ENCODE peak calls at places on chromosomes 4 and X, in eight cellular contexts. N, A, S, G, Y, V, D and E are unnamed samples. For H3K4me1, the result is how much of the 10 kb centered on the place peaks cover.

GRCh38 chr4:39892988-39893692 is 84.6 kb downstream of the PDS5A start:
- DNase-seq in N (no peak), A (no peak), S (no peak), G (peak), Y (no peak), V (no peak), D (no peak), E (no peak)

GRCh38 chrX:102832661-102833060 is 104.4 kb upstream of the RAB40AL start:
- DNase-seq in N (peak), A (no peak), S (no peak), G (peak), Y (no peak), V (no peak), D (no peak), E (no peak)

GRCh38 chrX:25925956-25926355 is 212.2 kb upstream of the MAGEB18 start:
- DNase-seq in N (no peak), A (no peak), S (no peak), G (no peak), Y (no peak), V (no peak), D (no peak), E (no peak)

GRCh38 chr4:85837334-85837733 is 362.4 kb downstream of the ARHGAP24 start:
- DNase-seq in N (no peak), A (no peak), S (no peak), G (peak), Y (no peak), V (no peak), D (no peak), E (no peak)

GRCh38 chr4:83917572-83917971 is 381.7 kb downstream of the GPAT3 start:
- DNase-seq in N (peak), A (no peak), S (no peak), G (no peak), Y (no peak), V (no peak), D (no peak), E (no peak)

GRCh38 chrX:70755850-70756249 is 152.7 kb downstream of the TEX11 start:
- DNase-seq in N (no peak), A (peak), S (no peak), G (no peak), Y (no peak), V (peak), D (no peak), E (peak)

GRCh38 chrX:115616943-115617563 is 56.1 kb downstream of the PLS3 start:
- DNase-seq in N (peak), A (no peak), S (peak), G (no peak), Y (no peak), V (no peak), D (no peak), E (no peak)

GRCh38 chrX:52359614-52360232 is 9.1 kb upstream of the XAGE2 start:
- DNase-seq in N (peak), A (no peak), S (no peak), G (no peak), Y (no peak), V (no peak), D (no peak), E (no peak)

GRCh38 chrX:107563851-107564250 is 64.5 kb upstream of the PRPS1 start:
- DNase-seq in N (no peak), A (no peak), S (no peak), G (no peak), Y (no peak), V (no peak), D (no peak), E (no peak)

GRCh38 chrX:122850326-122850725 is 333.8 kb upstream of the GRIA3 start:
- DNase-seq in N (no peak), A (no peak), S (no peak), G (no peak), Y (no peak), V (no peak), D (no peak), E (no peak)

GRCh38 chrX:139933904-139934303 is 1.1 kb upstream of the ATP11C start:
- DNase-seq in N (peak), A (no peak), S (no peak), G (peak), Y (no peak), V (no peak), D (peak), E (no peak)

GRCh38 chrX:9737363-9737762 is 28.3 kb downstream of the GPR143 start:
- DNase-seq in N (no peak), A (no peak), S (no peak), G (no peak), Y (no peak), V (no peak), D (no peak), E (no peak)

GRCh38 chrX:82648062-82648461 is 860.0 kb upstream of the POU3F4 start:
- DNase-seq in N (no peak), A (no peak), S (no peak), G (no peak), Y (no peak), V (no peak), D (no peak), E (no peak)

GRCh38 chr4:78661923-78662521 is 110.5 kb downstream of the ANXA3 start:
- DNase-seq in N (peak), A (no peak), S (no peak), G (no peak), Y (no peak), V (no peak), D (no peak), E (no peak)

GRCh38 chrX:16464369-16464768 is 185.6 kb upstream of the S100G start:
- DNase-seq in N (no peak), A (no peak), S (no peak), G (no peak), Y (no peak), V (no peak), D (no peak), E (no peak)

GRCh38 chrX:16461968-16462367 is 188.0 kb upstream of the S100G start:
- DNase-seq in N (no peak), A (no peak), S (no peak), G (no peak), Y (no peak), V (no peak), D (no peak), E (no peak)

GRCh38 chrX:16462912-16463311 is 187.0 kb upstream of the S100G start:
- DNase-seq in N (peak), A (no peak), S (no peak), G (peak), Y (peak), V (no peak), D (no peak), E (no peak)

GRCh38 chrX:16466640-16467432 is 183.1 kb upstream of the S100G start:
- DNase-seq in N (peak), A (no peak), S (no peak), G (no peak), Y (no peak), V (no peak), D (no peak), E (no peak)

GRCh38 chrX:16465081-16465876 is 184.7 kb upstream of the S100G start:
- DNase-seq in N (no peak), A (no peak), S (no peak), G (peak), Y (no peak), V (no peak), D (no peak), E (no peak)
- H3K27ac ChIP-seq in N (no peak), A (no peak), S (no peak), G (peak), Y (no peak), V (no peak), D (no peak), E (no peak)

GRCh38 chr4:675980-676870 is 1.9 kb downstream of the MYL5 start:
- DNase-seq in N (no peak), A (no peak), S (no peak), G (no peak), Y (no peak), V (no peak), D (no peak), E (no peak)

GRCh38 chr4:675036-675804 is 878 bp downstream of the MYL5 start:
- DNase-seq in N (no peak), A (no peak), S (no peak), G (peak), Y (no peak), V (no peak), D (no peak), E (no peak)

GRCh38 chr4:677431-678293 is 3.3 kb downstream of the MYL5 start:
- DNase-seq in N (no peak), A (no peak), S (no peak), G (no peak), Y (no peak), V (no peak), D (peak), E (no peak)

GRCh38 chr4:678331-678734 is 4.0 kb downstream of the MYL5 start:
- DNase-seq in N (no peak), A (no peak), S (no peak), G (no peak), Y (no peak), V (no peak), D (no peak), E (no peak)

DNA sequence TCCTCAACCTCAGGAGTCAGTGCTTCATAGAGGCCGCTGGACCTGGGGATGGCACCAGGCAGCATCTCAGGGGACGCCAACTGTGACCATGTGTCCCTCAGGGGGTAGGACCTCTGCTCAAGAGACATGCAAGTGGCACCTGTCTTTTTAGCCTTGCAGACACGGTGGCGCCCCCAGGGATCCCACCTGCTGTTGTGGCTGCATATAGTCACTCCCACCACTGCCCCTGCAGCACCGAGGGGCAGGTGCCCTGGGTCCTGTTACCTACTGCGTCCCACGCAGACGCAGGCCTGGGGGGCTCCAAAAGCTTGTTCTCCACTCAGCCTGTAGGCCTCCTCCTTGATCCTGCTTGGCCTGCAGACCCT is 2.5 kb downstream of the MYL5 start:
- DNase-seq in N (no peak), A (no peak), S (no peak), G (no peak), Y (peak), V (no peak), D (no peak), E (no peak)
- H3K4me1 ChIP-seq in N (under half), A (under half), S (under half), G (under half), Y (under half), V (under half), D (under half), E (under half)

DNA sequence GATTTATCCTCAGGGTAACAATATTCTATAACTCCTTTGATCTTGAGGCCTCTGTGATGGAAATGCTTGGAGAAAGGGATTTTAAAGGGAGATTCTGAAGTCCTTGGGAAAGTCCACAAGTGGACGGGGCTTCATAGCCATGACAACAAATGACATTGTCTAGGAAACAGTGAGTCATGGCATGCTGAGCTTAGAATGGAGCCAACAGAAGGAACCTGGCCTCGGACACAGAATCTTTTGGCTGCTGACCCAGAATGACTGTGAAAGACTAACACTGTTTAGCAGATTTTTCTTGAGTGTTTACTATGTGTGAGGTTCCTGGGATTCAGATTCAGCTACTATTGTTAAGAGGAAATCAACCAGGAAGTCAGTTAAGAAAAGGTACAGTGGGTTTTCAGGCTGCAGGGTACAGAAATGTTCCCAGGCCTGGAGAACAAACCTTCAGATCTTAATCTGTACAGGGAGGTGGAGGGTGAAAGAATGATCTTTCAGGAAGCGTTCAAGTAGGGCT is 18.1 kb upstream of the CXCL2 start:
- DNase-seq in N (peak), A (no peak), S (no peak), G (no peak), Y (peak), V (no peak), D (no peak), E (no peak)
- H3K27ac ChIP-seq in N (peak), A (no peak), S (no peak), G (peak), Y (peak), V (peak), D (no peak), E (no peak)

GRCh38 chr4:37682701-37683401 is 3.3 kb downstream of the RELL1 start:
- DNase-seq in N (peak), A (no peak), S (no peak), G (no peak), Y (no peak), V (no peak), D (no peak), E (no peak)

GRCh38 chr4:37675587-37676290 is 10.4 kb downstream of the RELL1 start:
- DNase-seq in N (no peak), A (no peak), S (no peak), G (no peak), Y (no peak), V (no peak), D (no peak), E (no peak)

GRCh38 chr4:37680089-37680488 is 6.1 kb downstream of the RELL1 start:
- DNase-seq in N (no peak), A (no peak), S (no peak), G (no peak), Y (no peak), V (no peak), D (no peak), E (no peak)

GRCh38 chr4:37674446-37674845 is 11.7 kb downstream of the RELL1 start:
- DNase-seq in N (no peak), A (no peak), S (no peak), G (no peak), Y (no peak), V (no peak), D (no peak), E (no peak)

DNA sequence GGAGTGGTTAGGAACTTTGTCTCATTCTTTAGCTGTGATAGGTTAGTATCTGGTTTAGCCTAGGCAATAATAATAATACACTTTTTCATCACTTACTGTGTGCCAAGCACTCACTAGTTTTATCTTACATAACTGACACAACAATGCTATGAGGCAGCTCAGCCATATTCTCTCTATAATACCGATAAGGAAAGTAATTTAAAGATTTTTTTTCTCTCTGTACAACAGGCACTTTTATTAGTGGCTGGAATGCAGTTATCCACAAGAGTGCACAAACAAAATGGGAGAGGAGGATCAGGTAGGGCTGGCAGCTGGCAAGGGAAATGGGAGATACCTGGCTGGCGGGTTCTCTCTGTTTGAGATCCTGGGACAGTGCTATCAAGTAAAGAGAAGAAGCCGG is 7.6 kb downstream of the RELL1 start:
- DNase-seq in N (no peak), A (no peak), S (no peak), G (no peak), Y (no peak), V (no peak), D (no peak), E (no peak)
- H3K4me1 ChIP-seq in N (under half), A (under half), S (under half), G (under half), Y (under half), V (under half), D (under half), E (under half)

GRCh38 chr4:94925764-94926347 is 168.1 kb downstream of the BMPR1B start:
- DNase-seq in N (no peak), A (no peak), S (no peak), G (no peak), Y (no peak), V (no peak), D (no peak), E (no peak)

GRCh38 chr4:94926936-94927335 is 169.2 kb downstream of the BMPR1B start:
- DNase-seq in N (no peak), A (no peak), S (no peak), G (no peak), Y (no peak), V (no peak), D (no peak), E (no peak)

GRCh38 chr4:94924566-94924965 is 166.8 kb downstream of the BMPR1B start:
- DNase-seq in N (no peak), A (no peak), S (no peak), G (no peak), Y (no peak), V (no peak), D (no peak), E (no peak)

GRCh38 chr4:94929696-94930095 is 171.9 kb downstream of the BMPR1B start:
- DNase-seq in N (no peak), A (no peak), S (no peak), G (no peak), Y (no peak), V (no peak), D (no peak), E (no peak)

DNA sequence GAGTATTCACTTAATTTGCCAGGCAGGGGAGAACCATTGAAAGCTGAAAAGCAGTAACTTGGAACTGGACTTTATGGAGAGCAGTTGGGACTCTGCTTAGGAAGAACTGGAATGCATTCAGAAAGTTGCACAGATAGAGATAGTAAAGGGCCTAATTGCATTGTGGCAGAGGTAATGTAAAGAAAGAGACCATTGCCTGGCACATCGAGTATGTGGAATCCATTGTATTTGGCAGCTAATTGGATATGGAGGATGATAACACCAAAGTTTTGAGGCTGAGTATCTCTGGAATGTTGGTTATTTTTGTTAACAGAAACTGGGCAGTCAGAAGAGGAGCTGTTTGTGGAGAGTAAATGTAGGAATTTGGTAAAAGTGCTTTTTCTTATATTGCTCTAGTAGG is 169.9 kb downstream of the BMPR1B start:
- DNase-seq in N (no peak), A (no peak), S (no peak), G (no peak), Y (no peak), V (no peak), D (no peak), E (no peak)
- H3K27ac ChIP-seq in N (no peak), A (no peak), S (no peak), G (no peak), Y (no peak), V (no peak), D (no peak), E (no peak)

GRCh38 chr4:37989398-37990260 is 29.4 kb downstream of the PTTG2 start:
- DNase-seq in N (no peak), A (no peak), S (no peak), G (no peak), Y (no peak), V (no peak), D (no peak), E (no peak)

GRCh38 chr4:37993806-37994205 is 33.6 kb downstream of the PTTG2 start:
- DNase-seq in N (no peak), A (no peak), S (no peak), G (no peak), Y (no peak), V (no peak), D (no peak), E (no peak)

GRCh38 chr4:37994569-37994968 is 34.4 kb downstream of the PTTG2 start:
- DNase-seq in N (no peak), A (no peak), S (no peak), G (no peak), Y (no peak), V (no peak), D (no peak), E (no peak)

GRCh38 chr4:37990731-37991130 is 30.5 kb downstream of the PTTG2 start:
- DNase-seq in N (no peak), A (no peak), S (no peak), G (no peak), Y (no peak), V (no peak), D (no peak), E (no peak)

GRCh38 chr4:37991623-37992410 is 31.6 kb downstream of the PTTG2 start:
- DNase-seq in N (no peak), A (no peak), S (no peak), G (no peak), Y (no peak), V (no peak), D (no peak), E (no peak)
- H3K4me1 ChIP-seq in N (under half), A (under half), S (under half), G (under half), Y (half or more), V (under half), D (under half), E (under half)

DNA sequence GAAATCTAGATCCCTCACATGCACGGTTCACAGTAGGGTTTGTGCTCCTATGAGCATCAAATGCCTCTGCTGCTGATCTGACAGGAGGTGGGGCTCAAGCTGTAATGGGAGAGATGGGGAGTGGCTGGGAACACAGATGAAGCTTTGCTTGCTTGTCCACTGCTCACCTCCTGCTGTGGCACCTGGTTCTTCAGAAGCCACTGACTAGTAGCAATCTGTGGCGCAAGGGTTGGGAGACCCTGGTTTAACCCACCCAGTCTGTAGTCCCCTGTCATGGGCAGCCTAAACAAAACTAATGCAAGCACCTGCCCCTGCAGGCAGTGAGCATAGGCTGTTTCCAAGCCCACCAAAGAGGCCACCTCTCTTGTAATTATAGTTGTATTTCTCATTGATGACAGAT is 116.6 kb downstream of the SHOX start:
- DNase-seq in N (no peak), A (no peak), S (no peak), G (no peak), Y (peak), V (no peak), D (no peak), E (no peak)
- H3K27ac ChIP-seq in N (no peak), A (no peak), S (no peak), G (no peak), Y (no peak), V (no peak), D (no peak), E (no peak)

GRCh38 chr4:6908397-6909112 is 1.1 kb upstream of the TBC1D14 start:
- DNase-seq in N (no peak), A (no peak), S (no peak), G (peak), Y (no peak), V (no peak), D (peak), E (no peak)
- H3K4me1 ChIP-seq in N (under half), A (half or more), S (under half), G (under half), Y (under half), V (under half), D (under half), E (under half)

GRCh38 chr4:4849524-4850193 is 9.8 kb upstream of the MSX1 start:
- DNase-seq in N (no peak), A (no peak), S (no peak), G (peak), Y (peak), V (no peak), D (peak), E (no peak)

GRCh38 chr4:4848540-4848939 is 10.9 kb upstream of the MSX1 start:
- DNase-seq in N (no peak), A (no peak), S (no peak), G (no peak), Y (peak), V (no peak), D (peak), E (no peak)

GRCh38 chr4:4851081-4851480 is 8.4 kb upstream of the MSX1 start:
- DNase-seq in N (no peak), A (no peak), S (no peak), G (peak), Y (peak), V (no peak), D (peak), E (no peak)

GRCh38 chr4:4847011-4847410 is 12.5 kb upstream of the MSX1 start:
- DNase-seq in N (no peak), A (no peak), S (no peak), G (no peak), Y (peak), V (no peak), D (no peak), E (no peak)

DNA sequence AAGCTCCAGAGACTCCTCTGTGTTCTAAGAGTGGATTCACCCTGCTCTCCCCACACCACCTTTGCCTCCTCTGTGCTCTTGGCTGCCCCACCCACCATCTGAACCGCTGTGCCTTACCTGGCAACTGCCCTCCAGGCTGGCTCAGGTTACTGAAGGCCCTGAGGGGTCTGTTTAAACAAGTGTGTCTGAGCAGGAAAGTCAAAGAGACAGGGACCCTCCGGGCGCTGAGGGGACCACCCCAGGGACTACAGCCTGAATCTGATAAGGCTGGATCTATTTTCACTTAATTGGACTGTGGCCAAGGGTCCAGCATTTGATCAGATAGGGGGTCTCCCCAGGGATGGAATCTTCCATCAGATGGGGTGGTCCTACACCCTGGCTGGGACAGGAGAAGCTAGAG is 10.4 kb upstream of the MSX1 start:
- DNase-seq in N (no peak), A (no peak), S (no peak), G (no peak), Y (peak), V (no peak), D (no peak), E (no peak)
- H3K27ac ChIP-seq in N (no peak), A (no peak), S (no peak), G (no peak), Y (no peak), V (no peak), D (no peak), E (no peak)